ENCODE peak calls at places on chromosomes 12 and 14, in eight cellular contexts. Y is A549, E is fibroblast of lung, D is DND-41, T is trophoblast cell, N is neural progenitor cell, Z is neuronal stem cell, O is HepG2. F is an unnamed sample.

GRCh38 chr12:7129647-7130536 is at the start of gene CLSTN3:
- DNase-seq in Y (no peak), E (peak; percentile 81), D (peak; percentile 81), T (peak; percentile 52), N (peak; percentile 92), Z (peak; percentile 83), O (peak; percentile 69), F (peak; percentile 92)

GRCh38 chr14:53619625-53620324 is 336.9 kb downstream of the BMP4 start:
- DNase-seq in Y (no peak), E (peak; percentile 77), D (no peak), T (peak; percentile 74), N (no peak), Z (no peak), O (no peak), F (no peak)

GRCh38 chr12:97639702-97640101 is 177.1 kb downstream of the RMST start:
- DNase-seq in Y (no peak), E (peak; percentile 47), D (no peak), T (no peak), N (no peak), Z (no peak), O (peak; percentile 7), F (peak; percentile 13)

GRCh38 chr12:14454098-14454907 is 88.8 kb downstream of the ATF7IP start:
- DNase-seq in Y (peak; percentile 68), E (peak; percentile 26), D (peak; percentile 32), T (peak; percentile 54), N (peak; percentile 76), Z (peak; percentile 30), O (peak; percentile 65), F (peak; percentile 35)

GRCh38 chr14:76500480-76500879 is 124.5 kb downstream of the ESRRB start:
- DNase-seq in Y (no peak), E (no peak), D (no peak), T (no peak), N (no peak), Z (no peak), O (no peak), F (no peak)

GRCh38 chr12:39176376-39176775 is 266.5 kb downstream of the KIF21A start:
- DNase-seq in Y (no peak), E (no peak), D (no peak), T (peak; percentile 55), N (no peak), Z (no peak), O (no peak), F (no peak)

GRCh38 chr12:51869490-51869865 is 18.4 kb upstream of the ANKRD33 start:
- DNase-seq in Y (no peak), E (no peak), D (no peak), T (no peak), N (peak; percentile 49), Z (no peak), O (no peak), F (no peak)

GRCh38 chr12:72872488-72872887 is 600.3 kb downstream of the TRHDE start:
- DNase-seq in Y (no peak), E (no peak), D (no peak), T (no peak), N (peak; percentile 36), Z (no peak), O (no peak), F (no peak)

GRCh38 chr12:75560167-75560566 is 48.8 kb upstream of the KRR1 start:
- DNase-seq in Y (peak; percentile 57), E (peak; percentile 64), D (no peak), T (no peak), N (no peak), Z (no peak), O (peak; percentile 68), F (peak; percentile 42)

GRCh38 chr14:95482967-95483842 is 33.2 kb downstream of the SYNE3 start:
- DNase-seq in Y (peak; percentile 67), E (peak; percentile 94), D (no peak), T (peak; percentile 88), N (no peak), Z (no peak), O (peak; percentile 49), F (peak; percentile 90)

GRCh38 chr12:64720884-64721283 is 38.3 kb downstream of the GNS start:
- DNase-seq in Y (no peak), E (no peak), D (no peak), T (no peak), N (no peak), Z (no peak), O (no peak), F (no peak)

GRCh38 chr14:106489112-106489881 is 962.9 kb downstream of the TMEM121 start:
- DNase-seq in Y (no peak), E (no peak), D (no peak), T (no peak), N (no peak), Z (no peak), O (no peak), F (no peak)

GRCh38 chr14:90732723-90733122 is 83.5 kb downstream of the TTC7B start:
- DNase-seq in Y (no peak), E (no peak), D (no peak), T (no peak), N (no peak), Z (no peak), O (no peak), F (no peak)

GRCh38 chr12:79448816-79449215 is 241.9 kb downstream of the PAWR start:
- DNase-seq in Y (no peak), E (no peak), D (no peak), T (peak; percentile 97), N (no peak), Z (no peak), O (no peak), F (no peak)

DNA sequence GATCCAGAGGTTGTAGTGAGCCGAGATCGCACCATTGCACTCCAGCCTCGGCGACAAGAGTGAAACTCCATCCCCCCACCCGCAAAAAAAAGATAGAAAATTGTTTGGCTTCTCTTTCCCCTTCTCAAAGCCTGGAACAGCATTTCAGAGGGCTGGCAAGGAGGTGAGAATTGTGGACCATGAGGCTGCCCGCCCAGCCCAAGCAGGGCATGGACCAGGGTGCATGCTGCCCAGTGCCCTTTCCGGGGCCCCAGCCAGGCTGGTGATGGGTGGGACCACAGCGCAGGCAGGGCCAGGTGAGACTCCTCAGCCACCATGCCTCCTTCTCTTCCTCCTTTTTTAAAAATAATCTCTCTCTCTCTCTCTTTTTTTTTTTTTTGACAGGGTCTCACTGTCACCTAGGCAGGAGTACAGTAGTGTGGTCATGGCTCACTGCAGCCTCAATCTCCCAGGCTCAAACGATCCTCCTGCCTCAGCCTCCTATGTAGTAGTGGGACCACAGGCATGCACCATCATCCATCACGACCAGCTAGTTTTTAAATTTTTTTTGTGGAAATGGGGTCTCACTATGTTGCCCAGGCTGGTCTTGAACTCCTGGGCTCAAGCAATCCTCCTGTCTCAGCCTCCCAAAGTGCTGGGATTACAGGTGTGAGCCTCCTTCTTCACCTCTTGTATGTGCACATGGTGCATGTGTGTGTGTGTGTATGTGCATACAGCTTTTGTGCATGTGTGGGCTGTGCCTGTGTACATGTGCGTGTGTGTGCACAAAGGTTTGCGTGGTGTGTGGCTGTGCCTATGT is 22.2 kb downstream of the SYNDIG1L start:
- DNase-seq in Y (no peak), E (no peak), D (no peak), T (no peak), N (no peak), Z (no peak), O (no peak), F (no peak)
- H3K4me2 ChIP-seq in Y (no peak overlapping the region), E (no peak overlapping the region), D (no peak overlapping the region), T (no peak overlapping the region), N (no peak overlapping the region), Z (no peak overlapping the region), O (no peak overlapping the region), F (no peak overlapping the region)

DNA sequence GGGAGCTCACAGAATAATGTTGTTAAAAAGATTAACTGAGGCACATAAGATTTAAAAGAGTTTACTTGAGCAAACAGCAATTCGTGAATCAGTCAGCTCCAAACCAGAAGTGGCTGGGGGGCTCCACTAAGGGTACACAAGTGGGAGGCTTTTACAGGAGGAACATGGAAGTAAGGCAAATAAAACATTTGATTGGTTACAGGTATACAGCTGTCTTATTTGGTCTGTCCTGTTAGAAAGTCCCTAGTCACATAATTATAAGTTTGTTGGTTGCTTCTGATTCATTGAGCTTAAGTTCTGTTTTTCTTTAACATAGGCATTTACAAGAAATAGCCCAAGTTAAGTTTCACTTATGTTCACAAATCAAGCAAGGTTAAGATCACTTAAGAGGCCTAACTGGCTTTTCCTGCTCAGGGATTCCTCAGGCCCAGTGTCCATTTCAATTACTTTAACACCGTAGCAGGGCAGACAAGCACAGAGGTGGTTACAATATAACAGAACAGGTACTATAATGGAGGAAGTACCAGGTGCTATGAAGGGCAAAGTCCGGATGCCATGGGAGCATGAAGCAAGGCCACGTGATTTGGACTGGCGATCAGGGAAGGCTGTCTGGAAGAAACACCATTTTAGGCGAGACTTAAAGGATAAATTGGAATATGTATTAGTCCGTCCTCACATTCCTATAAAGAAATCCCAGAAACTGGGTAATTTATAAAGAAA is 12.3 kb upstream of the MYH7 start:
- DNase-seq in Y (no peak), E (no peak), D (no peak), T (no peak), N (no peak), Z (no peak), O (peak; percentile 50), F (peak; percentile 65)
- H3K4me2 ChIP-seq in Y (no peak overlapping the region), E (no peak overlapping the region), D (no peak overlapping the region), T (no peak overlapping the region), N (no peak overlapping the region), Z (no peak overlapping the region), O (peak overlapping the region; percentile 4), F (no peak overlapping the region)

DNA sequence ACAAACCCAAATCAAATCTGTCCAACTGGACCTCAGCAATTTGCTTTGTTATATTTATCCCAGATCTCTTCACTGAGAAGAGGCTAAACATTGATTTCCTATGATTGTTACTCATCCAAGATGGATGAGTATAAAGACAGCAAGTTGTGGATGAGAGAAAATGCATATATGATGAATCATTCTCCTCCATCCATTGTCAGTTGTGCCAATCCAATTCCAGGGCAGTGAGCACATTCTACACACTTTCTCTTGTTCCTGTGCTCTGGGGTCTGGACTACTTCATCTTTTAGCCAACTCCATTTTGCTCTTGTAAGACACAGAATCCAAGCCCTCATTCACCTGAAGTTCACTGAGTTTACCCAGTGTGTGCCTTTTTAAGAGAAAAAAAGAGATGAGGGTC is 105.7 kb downstream of the GCH1 start:
- DNase-seq in Y (no peak), E (peak; percentile 80), D (no peak), T (no peak), N (no peak), Z (no peak), O (no peak), F (no peak)
- H3K4me2 ChIP-seq in Y (no peak overlapping the region), E (no peak overlapping the region), D (no peak overlapping the region), T (no peak overlapping the region), N (no peak overlapping the region), Z (no peak overlapping the region), O (no peak overlapping the region), F (no peak overlapping the region)

DNA sequence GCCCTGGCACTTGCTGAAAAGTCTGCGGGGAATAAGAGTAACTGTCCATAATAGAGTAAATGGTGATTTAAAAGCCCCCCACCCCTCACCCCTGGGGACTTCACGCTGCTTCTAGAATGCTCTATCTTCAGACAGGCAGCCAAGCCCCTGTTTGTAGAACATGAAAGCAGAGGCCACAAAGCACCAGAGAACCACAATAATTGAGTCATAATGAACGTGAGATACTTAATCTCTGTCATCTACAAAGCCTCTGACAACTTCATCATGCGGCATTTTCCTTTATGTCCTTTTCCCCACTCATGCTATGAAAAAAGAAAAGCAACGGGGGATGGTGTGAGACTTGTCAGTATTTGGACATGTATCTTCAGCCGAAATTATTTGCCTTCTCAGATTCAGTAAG is 178.8 kb downstream of the TMEM132C start:
- DNase-seq in Y (no peak), E (no peak), D (no peak), T (no peak), N (no peak), Z (no peak), O (no peak), F (no peak)
- H3K4me2 ChIP-seq in Y (no peak overlapping the region), E (no peak overlapping the region), D (no peak overlapping the region), T (no peak overlapping the region), N (no peak overlapping the region), Z (no peak overlapping the region), O (no peak overlapping the region), F (peak overlapping the region; percentile 43)

GRCh38 chr12:1319215-1319614 is 275.2 kb downstream of the FBXL14 start:
- DNase-seq in Y (no peak), E (peak; percentile 26), D (no peak), T (no peak), N (no peak), Z (no peak), O (no peak), F (no peak)
- H3K4me2 ChIP-seq in Y (no peak overlapping the region), E (peak overlapping the region; percentile 0), D (no peak overlapping the region), T (no peak overlapping the region), N (peak overlapping the region; percentile 30), Z (no peak overlapping the region), O (no peak overlapping the region), F (peak overlapping the region; percentile 46)